ENCODE peak calls at places on chromosomes 12 and 14, in four cellular contexts. One of them, this sample, is unnamed.

GRCh38 chr12:69739287-69740191 is 879 bp downstream of the RAB3IP start:
- DNase-seq in HFF-Myc: no peak
- DNase-seq in stimulated activated CD8-positive, alpha-beta memory T cell treated with anti-CD3 and anti-CD28 coated beads, Interleukin-4, amount 100 ng/mL, for 24 hours: peak
- DNase-seq in lower lobe of right lung: peak
- DNase-seq in this sample: peak

GRCh38 chr14:35534884-35535793 is 1.2 kb downstream of the INSM2 start:
- DNase-seq in HFF-Myc: peak
- DNase-seq in stimulated activated CD8-positive, alpha-beta memory T cell treated with anti-CD3 and anti-CD28 coated beads, Interleukin-4, amount 100 ng/mL, for 24 hours: peak
- DNase-seq in lower lobe of right lung: peak
- DNase-seq in this sample: peak

GRCh38 chr12:77816196-77816595 is 14.5 kb upstream of the NAV3 start:
- DNase-seq in HFF-Myc: no peak
- DNase-seq in stimulated activated CD8-positive, alpha-beta memory T cell treated with anti-CD3 and anti-CD28 coated beads, Interleukin-4, amount 100 ng/mL, for 24 hours: no peak
- DNase-seq in lower lobe of right lung: no peak
- DNase-seq in this sample: no peak

GRCh38 chr12:121796855-121797751 is 3.6 kb upstream of the RHOF start:
- DNase-seq in HFF-Myc: no peak
- DNase-seq in stimulated activated CD8-positive, alpha-beta memory T cell treated with anti-CD3 and anti-CD28 coated beads, Interleukin-4, amount 100 ng/mL, for 24 hours: no peak
- DNase-seq in lower lobe of right lung: peak
- DNase-seq in this sample: no peak

GRCh38 chr12:93025145-93026103 is 96.3 kb upstream of the EEA1 start:
- DNase-seq in HFF-Myc: peak
- DNase-seq in stimulated activated CD8-positive, alpha-beta memory T cell treated with anti-CD3 and anti-CD28 coated beads, Interleukin-4, amount 100 ng/mL, for 24 hours: no peak
- DNase-seq in lower lobe of right lung: no peak
- DNase-seq in this sample: no peak

GRCh38 chr12:123971449-123971769 is 1.2 kb downstream of the CCDC92 start:
- DNase-seq in HFF-Myc: no peak
- DNase-seq in stimulated activated CD8-positive, alpha-beta memory T cell treated with anti-CD3 and anti-CD28 coated beads, Interleukin-4, amount 100 ng/mL, for 24 hours: no peak
- DNase-seq in lower lobe of right lung: no peak
- DNase-seq in this sample: no peak

GRCh38 chr14:51478241-51478640 is 173.5 kb upstream of the FRMD6 start:
- DNase-seq in HFF-Myc: no peak
- DNase-seq in stimulated activated CD8-positive, alpha-beta memory T cell treated with anti-CD3 and anti-CD28 coated beads, Interleukin-4, amount 100 ng/mL, for 24 hours: no peak
- DNase-seq in lower lobe of right lung: no peak
- DNase-seq in this sample: no peak

GRCh38 chr12:6390084-6390799 is 6.3 kb downstream of the LTBR start:
- DNase-seq in HFF-Myc: no peak
- DNase-seq in stimulated activated CD8-positive, alpha-beta memory T cell treated with anti-CD3 and anti-CD28 coated beads, Interleukin-4, amount 100 ng/mL, for 24 hours: no peak
- DNase-seq in lower lobe of right lung: no peak
- DNase-seq in this sample: no peak

GRCh38 chr14:50957296-50957695 is 13.0 kb upstream of the PYGL start:
- DNase-seq in HFF-Myc: no peak
- DNase-seq in stimulated activated CD8-positive, alpha-beta memory T cell treated with anti-CD3 and anti-CD28 coated beads, Interleukin-4, amount 100 ng/mL, for 24 hours: no peak
- DNase-seq in lower lobe of right lung: no peak
- DNase-seq in this sample: no peak

GRCh38 chr12:52848661-52849255 is at the start of gene KRT78:
- DNase-seq in HFF-Myc: no peak
- DNase-seq in stimulated activated CD8-positive, alpha-beta memory T cell treated with anti-CD3 and anti-CD28 coated beads, Interleukin-4, amount 100 ng/mL, for 24 hours: no peak
- DNase-seq in lower lobe of right lung: no peak
- DNase-seq in this sample: no peak

GRCh38 chr12:80861636-80862378 is 75.9 kb downstream of the LIN7A start:
- DNase-seq in HFF-Myc: no peak
- DNase-seq in stimulated activated CD8-positive, alpha-beta memory T cell treated with anti-CD3 and anti-CD28 coated beads, Interleukin-4, amount 100 ng/mL, for 24 hours: no peak
- DNase-seq in lower lobe of right lung: no peak
- DNase-seq in this sample: no peak

GRCh38 chr14:105053996-105054395 is 11.2 kb downstream of the GPR132 start:
- DNase-seq in HFF-Myc: no peak
- DNase-seq in stimulated activated CD8-positive, alpha-beta memory T cell treated with anti-CD3 and anti-CD28 coated beads, Interleukin-4, amount 100 ng/mL, for 24 hours: no peak
- DNase-seq in lower lobe of right lung: no peak
- DNase-seq in this sample: no peak

GRCh38 chr12:132124766-132125425 is 19.2 kb downstream of the DDX51 start:
- DNase-seq in HFF-Myc: no peak
- DNase-seq in stimulated activated CD8-positive, alpha-beta memory T cell treated with anti-CD3 and anti-CD28 coated beads, Interleukin-4, amount 100 ng/mL, for 24 hours: no peak
- DNase-seq in lower lobe of right lung: no peak
- DNase-seq in this sample: no peak

GRCh38 chr12:101407054-101407437 is 526 bp downstream of the ARL1 start:
- DNase-seq in HFF-Myc: no peak
- DNase-seq in stimulated activated CD8-positive, alpha-beta memory T cell treated with anti-CD3 and anti-CD28 coated beads, Interleukin-4, amount 100 ng/mL, for 24 hours: no peak
- DNase-seq in lower lobe of right lung: peak
- DNase-seq in this sample: no peak

GRCh38 chr12:68317047-68317667 is 15.0 kb downstream of the MDM1 start:
- DNase-seq in HFF-Myc: no peak
- DNase-seq in stimulated activated CD8-positive, alpha-beta memory T cell treated with anti-CD3 and anti-CD28 coated beads, Interleukin-4, amount 100 ng/mL, for 24 hours: no peak
- DNase-seq in lower lobe of right lung: no peak
- DNase-seq in this sample: peak

GRCh38 chr12:75960086-75960910 is 71.3 kb downstream of the PHLDA1 start:
- DNase-seq in HFF-Myc: no peak
- DNase-seq in stimulated activated CD8-positive, alpha-beta memory T cell treated with anti-CD3 and anti-CD28 coated beads, Interleukin-4, amount 100 ng/mL, for 24 hours: no peak
- DNase-seq in lower lobe of right lung: no peak
- DNase-seq in this sample: no peak

GRCh38 chr12:112781767-112782166 is 9.8 kb upstream of the RPH3A start:
- DNase-seq in HFF-Myc: no peak
- DNase-seq in stimulated activated CD8-positive, alpha-beta memory T cell treated with anti-CD3 and anti-CD28 coated beads, Interleukin-4, amount 100 ng/mL, for 24 hours: no peak
- DNase-seq in lower lobe of right lung: no peak
- DNase-seq in this sample: no peak

GRCh38 chr14:95498622-95499353 is 17.7 kb downstream of the SYNE3 start:
- DNase-seq in HFF-Myc: no peak
- DNase-seq in stimulated activated CD8-positive, alpha-beta memory T cell treated with anti-CD3 and anti-CD28 coated beads, Interleukin-4, amount 100 ng/mL, for 24 hours: no peak
- DNase-seq in lower lobe of right lung: no peak
- DNase-seq in this sample: no peak

GRCh38 chr14:74867673-74868072 is 8.3 kb downstream of the PROX2 start:
- DNase-seq in HFF-Myc: no peak
- DNase-seq in stimulated activated CD8-positive, alpha-beta memory T cell treated with anti-CD3 and anti-CD28 coated beads, Interleukin-4, amount 100 ng/mL, for 24 hours: peak
- DNase-seq in lower lobe of right lung: no peak
- DNase-seq in this sample: peak

GRCh38 chr12:127108360-127109215 is 1158.4 kb upstream of the TMEM132C start:
- DNase-seq in HFF-Myc: peak
- DNase-seq in stimulated activated CD8-positive, alpha-beta memory T cell treated with anti-CD3 and anti-CD28 coated beads, Interleukin-4, amount 100 ng/mL, for 24 hours: peak
- DNase-seq in lower lobe of right lung: peak
- DNase-seq in this sample: peak

GRCh38 chr12:124027753-124028559 is 54.9 kb downstream of the ZNF664 start:
- DNase-seq in HFF-Myc: no peak
- DNase-seq in stimulated activated CD8-positive, alpha-beta memory T cell treated with anti-CD3 and anti-CD28 coated beads, Interleukin-4, amount 100 ng/mL, for 24 hours: no peak
- DNase-seq in lower lobe of right lung: no peak
- DNase-seq in this sample: no peak

GRCh38 chr12:78584695-78585094 is 279.9 kb upstream of the SYT1 start:
- DNase-seq in HFF-Myc: peak
- DNase-seq in stimulated activated CD8-positive, alpha-beta memory T cell treated with anti-CD3 and anti-CD28 coated beads, Interleukin-4, amount 100 ng/mL, for 24 hours: no peak
- DNase-seq in lower lobe of right lung: no peak
- DNase-seq in this sample: no peak

GRCh38 chr14:56944397-56944796 is 134.1 kb upstream of the OTX2 start:
- DNase-seq in HFF-Myc: no peak
- DNase-seq in stimulated activated CD8-positive, alpha-beta memory T cell treated with anti-CD3 and anti-CD28 coated beads, Interleukin-4, amount 100 ng/mL, for 24 hours: no peak
- DNase-seq in lower lobe of right lung: no peak
- DNase-seq in this sample: no peak

GRCh38 chr14:21846227-21846885 is 172.7 kb upstream of the OR4E1 start:
- DNase-seq in HFF-Myc: no peak
- DNase-seq in stimulated activated CD8-positive, alpha-beta memory T cell treated with anti-CD3 and anti-CD28 coated beads, Interleukin-4, amount 100 ng/mL, for 24 hours: peak
- DNase-seq in lower lobe of right lung: no peak
- DNase-seq in this sample: peak

GRCh38 chr14:51006781-51007211 is 62.5 kb upstream of the PYGL start:
- DNase-seq in HFF-Myc: peak
- DNase-seq in stimulated activated CD8-positive, alpha-beta memory T cell treated with anti-CD3 and anti-CD28 coated beads, Interleukin-4, amount 100 ng/mL, for 24 hours: no peak
- DNase-seq in lower lobe of right lung: no peak
- DNase-seq in this sample: no peak

GRCh38 chr12:65170245-65170881 is 980 bp downstream of the LEMD3 start:
- DNase-seq in HFF-Myc: no peak
- DNase-seq in stimulated activated CD8-positive, alpha-beta memory T cell treated with anti-CD3 and anti-CD28 coated beads, Interleukin-4, amount 100 ng/mL, for 24 hours: peak
- DNase-seq in lower lobe of right lung: peak
- DNase-seq in this sample: peak

GRCh38 chr12:108757842-108758241 is 26.5 kb upstream of the CORO1C start:
- DNase-seq in HFF-Myc: no peak
- DNase-seq in stimulated activated CD8-positive, alpha-beta memory T cell treated with anti-CD3 and anti-CD28 coated beads, Interleukin-4, amount 100 ng/mL, for 24 hours: no peak
- DNase-seq in lower lobe of right lung: no peak
- DNase-seq in this sample: no peak

GRCh38 chr12:6765634-6766581 is at the start of gene PTMS:
- DNase-seq in HFF-Myc: peak
- DNase-seq in stimulated activated CD8-positive, alpha-beta memory T cell treated with anti-CD3 and anti-CD28 coated beads, Interleukin-4, amount 100 ng/mL, for 24 hours: no peak
- DNase-seq in lower lobe of right lung: peak
- DNase-seq in this sample: no peak

GRCh38 chr12:12896261-12896660 is 4.9 kb downstream of the GPRC5A start:
- DNase-seq in HFF-Myc: no peak
- DNase-seq in stimulated activated CD8-positive, alpha-beta memory T cell treated with anti-CD3 and anti-CD28 coated beads, Interleukin-4, amount 100 ng/mL, for 24 hours: no peak
- DNase-seq in lower lobe of right lung: no peak
- DNase-seq in this sample: no peak

GRCh38 chr14:64474698-64475097 is 9.4 kb downstream of the AKAP5 start:
- DNase-seq in HFF-Myc: no peak
- DNase-seq in stimulated activated CD8-positive, alpha-beta memory T cell treated with anti-CD3 and anti-CD28 coated beads, Interleukin-4, amount 100 ng/mL, for 24 hours: no peak
- DNase-seq in lower lobe of right lung: no peak
- DNase-seq in this sample: no peak

GRCh38 chr14:75845136-75845804 is 136.5 kb downstream of the TGFB3 start:
- DNase-seq in HFF-Myc: no peak
- DNase-seq in stimulated activated CD8-positive, alpha-beta memory T cell treated with anti-CD3 and anti-CD28 coated beads, Interleukin-4, amount 100 ng/mL, for 24 hours: no peak
- DNase-seq in lower lobe of right lung: no peak
- DNase-seq in this sample: no peak

GRCh38 chr14:55351111-55351510 is 60.5 kb downstream of the ATG14 start:
- DNase-seq in HFF-Myc: no peak
- DNase-seq in stimulated activated CD8-positive, alpha-beta memory T cell treated with anti-CD3 and anti-CD28 coated beads, Interleukin-4, amount 100 ng/mL, for 24 hours: no peak
- DNase-seq in lower lobe of right lung: no peak
- DNase-seq in this sample: no peak

GRCh38 chr12:23290627-23291330 is 658.7 kb downstream of the SOX5 start:
- DNase-seq in HFF-Myc: no peak
- DNase-seq in stimulated activated CD8-positive, alpha-beta memory T cell treated with anti-CD3 and anti-CD28 coated beads, Interleukin-4, amount 100 ng/mL, for 24 hours: no peak
- DNase-seq in lower lobe of right lung: no peak
- DNase-seq in this sample: no peak

GRCh38 chr12:29051221-29051620 is 97.9 kb upstream of the FAR2 start:
- DNase-seq in HFF-Myc: no peak
- DNase-seq in stimulated activated CD8-positive, alpha-beta memory T cell treated with anti-CD3 and anti-CD28 coated beads, Interleukin-4, amount 100 ng/mL, for 24 hours: no peak
- DNase-seq in lower lobe of right lung: no peak
- DNase-seq in this sample: no peak

GRCh38 chr12:93784339-93785086 is 107.3 kb downstream of the CRADD start:
- DNase-seq in HFF-Myc: peak
- DNase-seq in stimulated activated CD8-positive, alpha-beta memory T cell treated with anti-CD3 and anti-CD28 coated beads, Interleukin-4, amount 100 ng/mL, for 24 hours: no peak
- DNase-seq in lower lobe of right lung: no peak
- DNase-seq in this sample: peak

GRCh38 chr12:46071769-46072624 is 81.6 kb upstream of the SCAF11 start:
- DNase-seq in HFF-Myc: peak
- DNase-seq in stimulated activated CD8-positive, alpha-beta memory T cell treated with anti-CD3 and anti-CD28 coated beads, Interleukin-4, amount 100 ng/mL, for 24 hours: peak
- DNase-seq in lower lobe of right lung: peak
- DNase-seq in this sample: peak

GRCh38 chr12:3216726-3217682 is 139.8 kb downstream of the TSPAN9 start:
- DNase-seq in HFF-Myc: peak
- DNase-seq in stimulated activated CD8-positive, alpha-beta memory T cell treated with anti-CD3 and anti-CD28 coated beads, Interleukin-4, amount 100 ng/mL, for 24 hours: no peak
- DNase-seq in lower lobe of right lung: no peak
- DNase-seq in this sample: no peak

GRCh38 chr14:60926002-60926401 is 54.9 kb downstream of the TRMT5 start:
- DNase-seq in HFF-Myc: no peak
- DNase-seq in stimulated activated CD8-positive, alpha-beta memory T cell treated with anti-CD3 and anti-CD28 coated beads, Interleukin-4, amount 100 ng/mL, for 24 hours: no peak
- DNase-seq in lower lobe of right lung: no peak
- DNase-seq in this sample: no peak

GRCh38 chr14:23079716-23080115 is 15.2 kb downstream of the ACIN1 start:
- DNase-seq in HFF-Myc: no peak
- DNase-seq in stimulated activated CD8-positive, alpha-beta memory T cell treated with anti-CD3 and anti-CD28 coated beads, Interleukin-4, amount 100 ng/mL, for 24 hours: no peak
- DNase-seq in lower lobe of right lung: no peak
- DNase-seq in this sample: no peak